ENCODE peak calls at places on chromosomes 4 and X, in ten cellular contexts. O, A, R, H, G, L, I, Y, Q and E are unnamed samples. For H3K4me1, the result is how much of the 10 kb centered on the place peaks cover.

GRCh38 chr4:168900080-168900479 is 110.0 kb downstream of the CBR4 start:
- ATAC-seq in L (peak), Q (no peak), Y (no peak), O (peak), G (peak), H (no peak), A (no peak), R (no peak), I (peak), E (peak)

GRCh38 chr4:10182446-10183424 is 66.1 kb upstream of the WDR1 start:
- ATAC-seq in I (no peak), O (no peak), G (no peak), L (no peak), R (no peak), A (no peak), H (no peak), Y (peak), Q (no peak), E (no peak)

GRCh38 chr4:124937993-124938392 is 225.5 kb upstream of the ANKRD50 start:
- ATAC-seq in R (no peak), I (no peak), Q (no peak), L (no peak), O (no peak), G (no peak), Y (no peak), A (no peak), H (no peak), E (no peak)

GRCh38 chr4:1331591-1332353 is 15.2 kb upstream of the UVSSA start:
- ATAC-seq in L (no peak), Q (no peak), A (no peak), Y (no peak), G (no peak), R (no peak), I (no peak), H (no peak), O (no peak), E (no peak)

GRCh38 chr4:78518551-78518950 is 33.0 kb upstream of the ANXA3 start:
- ATAC-seq in Y (no peak), A (no peak), I (no peak), L (no peak), H (no peak), O (no peak), Q (no peak), R (no peak), G (no peak), E (no peak)

GRCh38 chrX:153599192-153600031 is 473 bp upstream of the CCNQ start:
- ATAC-seq in H (peak), L (peak), I (peak), G (peak), Q (peak), Y (peak), A (peak), O (peak), R (peak), E (peak)

GRCh38 chr4:140925417-140925816 is 169.2 kb upstream of the TBC1D9 start:
- ATAC-seq in R (no peak), L (no peak), G (no peak), O (peak), Q (no peak), I (no peak), A (no peak), Y (no peak), H (no peak), E (no peak)

GRCh38 chr4:67616478-67616877 is 58.0 kb downstream of the STAP1 start:
- ATAC-seq in R (no peak), L (no peak), A (no peak), Q (no peak), Y (no peak), G (no peak), H (peak), O (no peak), I (no peak), E (no peak)

GRCh38 chr4:98780111-98780549 is 121.7 kb upstream of the TSPAN5 start:
- ATAC-seq in O (no peak), I (no peak), L (peak), G (no peak), R (no peak), Y (peak), H (no peak), Q (no peak), A (no peak), E (no peak)

GRCh38 chrX:10482262-10482661 is 138.1 kb downstream of the MID1 start:
- ATAC-seq in Q (no peak), G (no peak), H (no peak), L (no peak), A (no peak), R (no peak), Y (no peak), O (peak), I (no peak), E (no peak)

GRCh38 chr4:169823685-169824084 is 65.9 kb upstream of the HPF1 start:
- ATAC-seq in I (no peak), Q (peak), O (peak), A (no peak), Y (peak), R (no peak), L (no peak), H (peak), G (peak), E (no peak)

GRCh38 chr4:15756361-15756861 is 21.7 kb upstream of the CD38 start:
- ATAC-seq in L (peak), I (no peak), A (peak), H (no peak), Q (no peak), R (no peak), O (no peak), G (no peak), Y (peak), E (no peak)

GRCh38 chr4:139076016-139076744 is 60.6 kb downstream of the NOCT start:
- ATAC-seq in Q (no peak), I (peak), O (peak), Y (peak), A (no peak), L (no peak), G (no peak), R (no peak), H (peak), E (no peak)

GRCh38 chr4:100165809-100166208 is 24.5 kb downstream of the DDIT4L start:
- ATAC-seq in H (no peak), L (no peak), O (no peak), Q (no peak), G (no peak), I (peak), Y (no peak), A (no peak), R (no peak), E (no peak)

GRCh38 chr4:38609614-38610013 is 54.4 kb upstream of the KLF3 start:
- ATAC-seq in Y (no peak), Q (no peak), A (no peak), H (no peak), G (no peak), O (no peak), R (no peak), L (no peak), I (no peak), E (no peak)

GRCh38 chrX:110003167-110004156 is 548 bp downstream of the TMEM164 start:
- ATAC-seq in R (no peak), I (peak), Y (peak), Q (peak), L (peak), G (peak), H (peak), O (no peak), A (no peak), E (no peak)

GRCh38 chr4:109301691-109302365 is 630 bp downstream of the COL25A1 start:
- ATAC-seq in G (peak), I (no peak), H (peak), Q (peak), Y (no peak), L (peak), R (no peak), O (peak), A (no peak), E (peak)

GRCh38 chr4:147846318-147847135 is 114.6 kb downstream of the ARHGAP10 start:
- ATAC-seq in A (no peak), Y (no peak), H (no peak), I (no peak), G (no peak), R (no peak), O (no peak), Q (no peak), L (no peak), E (no peak)

GRCh38 chr4:169438057-169438480 is 167.3 kb upstream of the SH3RF1 start:
- ATAC-seq in A (no peak), O (no peak), I (no peak), Y (no peak), H (peak), R (no peak), Q (no peak), L (no peak), G (no peak), E (no peak)

GRCh38 chr4:138262058-138262838 is 20.1 kb upstream of the SLC7A11 start:
- ATAC-seq in Q (no peak), R (no peak), L (no peak), A (no peak), O (no peak), I (no peak), Y (peak), H (no peak), G (no peak), E (no peak)

GRCh38 chr4:83929550-83929949 is 393.6 kb downstream of the GPAT3 start:
- ATAC-seq in G (no peak), Q (no peak), O (no peak), A (no peak), L (no peak), H (no peak), R (no peak), Y (no peak), I (no peak), E (no peak)

GRCh38 chr4:153706519-153706918 is 22.4 kb downstream of the TLR2 start:
- ATAC-seq in Y (no peak), I (no peak), H (no peak), G (no peak), R (no peak), O (no peak), Q (no peak), L (no peak), A (no peak), E (no peak)

GRCh38 chr4:147381749-147382148 is 99.1 kb upstream of the EDNRA start:
- ATAC-seq in R (no peak), I (no peak), A (no peak), Y (no peak), H (no peak), G (no peak), O (no peak), L (no peak), Q (no peak), E (no peak)

GRCh38 chr4:155523358-155523757 is 143.3 kb upstream of the GUCY1A1 start:
- ATAC-seq in Q (no peak), I (no peak), G (no peak), L (no peak), A (no peak), O (no peak), H (no peak), R (no peak), Y (no peak), E (no peak)

GRCh38 chr4:175253184-175253902 is 335.2 kb downstream of the ADAM29 start:
- ATAC-seq in Y (no peak), G (no peak), A (no peak), R (no peak), L (no peak), I (no peak), Q (peak), H (no peak), O (no peak), E (no peak)

GRCh38 chr4:108148316-108148715 is 20.4 kb downstream of the LEF1 start:
- ATAC-seq in Y (peak), H (no peak), I (no peak), L (no peak), Q (no peak), A (no peak), O (no peak), G (no peak), R (no peak), E (no peak)

GRCh38 chr4:87547016-87547708 is 18.0 kb upstream of the SPARCL1 start:
- ATAC-seq in R (no peak), G (no peak), Y (no peak), A (no peak), H (no peak), L (no peak), Q (no peak), I (no peak), O (no peak), E (no peak)

GRCh38 chr4:105909699-105910340 is 14.5 kb downstream of the NPNT start:
- ATAC-seq in Y (no peak), O (no peak), H (peak), G (no peak), I (no peak), Q (peak), A (no peak), L (no peak), R (no peak), E (no peak)

GRCh38 chr4:162245051-162245450 is 81.3 kb upstream of the FSTL5 start:
- ATAC-seq in O (no peak), Y (no peak), R (no peak), L (no peak), Q (no peak), A (no peak), H (no peak), I (no peak), G (no peak), E (no peak)

GRCh38 chr4:38082424-38083374 is 122.5 kb downstream of the PTTG2 start:
- ATAC-seq in Y (peak), G (peak), L (peak), R (no peak), A (no peak), Q (no peak), H (no peak), I (no peak), O (peak), E (peak)

GRCh38 chrX:38959736-38960534 is 158.7 kb downstream of the MID1IP1 start:
- ATAC-seq in Y (no peak), G (no peak), O (peak), L (no peak), Q (no peak), I (no peak), H (no peak), A (no peak), R (no peak), E (peak)

GRCh38 chr4:107800058-107800457 is 24.7 kb upstream of the SGMS2 start:
- ATAC-seq in G (no peak), H (no peak), Q (peak), O (peak), I (no peak), Y (no peak), L (peak), A (no peak), R (no peak), E (peak)

DNA sequence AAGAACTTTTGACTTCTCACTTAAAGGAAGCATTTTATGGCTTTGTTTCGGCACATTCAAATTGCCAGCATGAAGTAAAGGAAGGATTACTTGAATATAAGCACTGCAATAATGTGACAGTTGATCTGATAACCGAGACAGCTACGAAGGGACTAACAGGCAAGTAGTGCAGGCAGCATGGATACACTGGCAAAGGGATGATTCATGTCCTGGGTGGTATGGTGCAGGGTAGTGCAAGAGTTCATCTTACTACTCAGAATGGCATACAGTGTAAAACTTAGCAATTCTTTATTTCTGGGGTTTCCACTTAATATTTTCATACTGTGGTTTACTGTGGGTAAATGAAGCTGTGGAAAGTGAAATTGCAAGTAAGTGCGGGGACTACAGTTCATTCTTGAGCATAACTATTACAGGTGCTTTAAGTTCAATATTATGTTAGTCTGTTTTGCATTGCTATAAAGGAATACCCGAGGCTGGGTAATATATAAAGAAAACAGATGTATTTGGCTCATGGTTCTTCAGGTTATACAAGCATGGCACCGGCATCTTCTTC is 611.8 kb downstream of the SPOCK3 start:
- ATAC-seq in H (no peak), O (no peak), R (no peak), Y (no peak), L (no peak), Q (no peak), I (no peak), G (no peak), A (no peak), E (no peak)
- H3K4me3 ChIP-seq in H (no peak), O (no peak), R (no peak), Y (no peak), L (no peak), Q (no peak), I (no peak), G (no peak), A (no peak), E (no peak)

GRCh38 chr4:51851090-51851936 is 8.4 kb downstream of the DCUN1D4 start:
- ATAC-seq in G (no peak), L (no peak), I (no peak), H (no peak), Y (peak), Q (peak), A (peak), O (peak), R (no peak), E (no peak)

GRCh38 chr4:51850294-51850693 is 7.3 kb downstream of the DCUN1D4 start:
- ATAC-seq in O (no peak), G (no peak), Y (peak), A (no peak), L (no peak), I (no peak), H (no peak), R (no peak), Q (no peak), E (no peak)

GRCh38 chr4:51849430-51849829 is 6.5 kb downstream of the DCUN1D4 start:
- ATAC-seq in G (no peak), Y (no peak), O (no peak), R (no peak), I (no peak), H (no peak), A (no peak), Q (no peak), L (no peak), E (no peak)

GRCh38 chr4:51853027-51853682 is 10.2 kb downstream of the DCUN1D4 start:
- ATAC-seq in G (peak), Y (peak), R (no peak), L (no peak), I (peak), O (peak), H (peak), Q (peak), A (peak), E (peak)

DNA sequence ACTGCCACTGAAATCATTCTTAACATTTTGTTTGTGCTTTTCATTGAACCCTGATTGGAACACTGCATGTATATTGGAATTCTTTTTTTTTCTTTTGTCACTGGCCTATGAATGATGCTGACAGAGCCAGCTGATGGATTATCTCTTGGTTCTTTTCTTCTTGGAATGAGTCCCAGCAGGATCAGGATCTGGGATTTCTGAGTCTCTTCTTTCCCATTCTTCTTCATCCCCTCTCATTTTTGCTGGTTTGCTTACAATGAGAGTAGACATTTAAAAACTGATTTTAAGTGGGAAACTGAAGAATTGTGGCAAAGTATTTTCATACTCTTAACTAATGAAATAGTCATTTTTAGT is 9.0 kb downstream of the DCUN1D4 start:
- ATAC-seq in R (no peak), Y (no peak), I (no peak), O (no peak), Q (no peak), L (no peak), G (no peak), A (no peak), H (no peak), E (no peak)
- H3K4me1 ChIP-seq in R (half or more), Y (under half), I (half or more), O (under half), Q (half or more), L (under half), G (under half), A (under half), H (under half), E (under half)

GRCh38 chr4:72352746-72353145 is 216.3 kb downstream of the ADAMTS3 start:
- ATAC-seq in L (no peak), A (no peak), G (no peak), O (no peak), H (no peak), Y (no peak), I (no peak), Q (no peak), R (no peak), E (no peak)
- H3K27ac ChIP-seq in L (no peak), A (no peak), G (no peak), O (no peak), H (no peak), Y (no peak), I (no peak), Q (no peak), R (no peak), E (no peak)

GRCh38 chrX:141924293-141924692 is 20.6 kb downstream of the MAGEC1 start:
- ATAC-seq in G (no peak), Y (no peak), L (no peak), Q (no peak), O (no peak), A (no peak), I (no peak), R (no peak), H (no peak), E (no peak)
- H3K4me3 ChIP-seq in G (no peak), Y (no peak), L (no peak), Q (no peak), O (no peak), A (no peak), I (no peak), R (no peak), H (no peak), E (no peak)

DNA sequence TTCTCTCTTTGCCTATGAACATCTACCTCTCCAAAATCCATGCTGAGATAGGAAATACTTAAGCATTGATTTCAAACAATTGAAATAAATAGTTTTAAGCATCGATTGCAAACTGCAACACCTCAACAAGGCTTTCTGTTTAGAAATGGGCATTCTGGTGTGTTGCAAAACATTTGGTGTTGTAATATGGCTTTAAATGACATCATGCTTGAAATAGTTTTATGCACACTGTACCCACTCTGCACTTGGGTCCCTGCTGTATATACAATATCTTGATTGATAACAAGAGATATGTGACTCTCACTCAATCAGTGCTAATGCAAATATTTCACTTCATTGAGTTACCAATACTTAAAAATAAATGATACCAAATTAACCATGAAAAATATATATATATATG is 964.9 kb upstream of the GRIA3 start:
- ATAC-seq in L (no peak), G (no peak), H (no peak), A (no peak), I (no peak), O (no peak), R (no peak), Y (no peak), Q (no peak), E (no peak)
- H3K4me1 ChIP-seq in L (under half), G (under half), H (under half), A (under half), I (under half), O (under half), R (under half), Y (under half), Q (under half), E (under half)

DNA sequence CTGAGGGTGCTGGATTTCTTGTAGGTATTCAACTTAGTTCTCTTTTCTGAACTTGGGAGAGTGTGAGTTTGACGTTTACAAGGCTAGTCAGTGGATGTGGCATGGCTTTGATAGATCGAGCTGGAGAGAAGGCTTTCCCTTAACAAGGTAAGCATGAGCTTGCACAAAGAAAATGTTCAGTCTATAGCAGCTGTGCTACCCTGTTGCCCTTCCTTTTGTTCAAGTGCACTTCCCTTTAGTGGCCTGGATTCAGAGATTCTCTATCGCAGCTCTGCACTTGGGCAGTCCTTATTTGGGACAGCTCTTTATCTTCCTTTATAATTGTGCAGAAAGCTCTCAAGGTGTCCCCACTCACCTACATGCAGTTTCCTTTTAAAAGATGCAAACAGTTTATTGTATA is 198.0 kb downstream of the ARHGAP24 start:
- ATAC-seq in R (no peak), Y (no peak), H (no peak), L (no peak), I (no peak), G (no peak), O (peak), Q (no peak), A (no peak), E (no peak)
- H3K27ac ChIP-seq in R (no peak), Y (no peak), H (no peak), L (no peak), I (no peak), G (no peak), O (no peak), Q (no peak), A (no peak), E (no peak)

GRCh38 chr4:64158648-64159326 is 250.5 kb downstream of the TECRL start:
- ATAC-seq in H (peak), G (no peak), O (no peak), R (no peak), L (peak), Y (no peak), I (peak), Q (peak), A (no peak), E (no peak)
- H3K4me3 ChIP-seq in H (no peak), G (no peak), O (no peak), R (peak), L (no peak), Y (no peak), I (peak), Q (no peak), A (peak), E (peak)

DNA sequence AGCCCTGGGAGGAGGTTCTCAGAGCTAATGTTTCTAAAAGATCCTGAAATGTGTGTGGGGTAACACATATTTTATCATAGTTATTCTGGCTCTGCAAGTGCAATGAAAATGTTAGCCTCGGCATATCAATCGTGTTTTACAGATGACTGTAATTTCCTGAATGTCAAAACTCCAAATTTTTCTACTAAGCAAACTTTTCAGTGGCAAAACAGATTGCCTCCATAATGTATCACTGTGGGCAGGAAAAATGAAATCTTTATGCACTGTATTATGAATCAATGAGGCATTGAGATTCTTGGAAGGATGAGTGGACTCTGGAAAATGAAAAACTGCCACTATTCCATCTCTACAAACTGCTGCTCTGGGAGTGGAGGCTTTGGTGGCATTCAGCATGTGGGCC is 160.0 kb upstream of the MBNL3 start:
- ATAC-seq in L (no peak), Q (no peak), I (no peak), A (no peak), R (no peak), G (no peak), O (no peak), Y (no peak), H (no peak), E (no peak)
- H3K4me1 ChIP-seq in L (under half), Q (under half), I (under half), A (under half), R (under half), G (under half), O (under half), Y (under half), H (under half), E (under half)